ENCODE peak calls at places on chromosomes 11 and 22, in seven cellular contexts. V, O, R, L, X, M and B are unnamed samples.
A peak's percentile ranks its signal among the peaks of the same experiment; 100 is the strongest.

GRCh38 chr11:116384407-116384806 is 388.4 kb downstream of the BUD13 start:
- DNase-seq in V (no peak), O (no peak), R (no peak), L (no peak), X (no peak), M (no peak), B (no peak)

GRCh38 chr11:119509969-119510401 is 87.0 kb upstream of the THY1 start:
- DNase-seq in V (no peak), O (peak; percentile 88), R (peak; percentile 64), L (peak; percentile 98), X (peak; percentile 18), M (peak; percentile 36), B (no peak)

GRCh38 chr22:17578129-17578754 is 14.9 kb downstream of the SLC25A18 start:
- DNase-seq in V (no peak), O (peak; percentile 65), R (no peak), L (peak; percentile 70), X (no peak), M (no peak), B (no peak)

GRCh38 chr11:2526808-2527381 is 82.1 kb downstream of the KCNQ1 start:
- DNase-seq in V (peak; percentile 51), O (no peak), R (peak; percentile 39), L (peak; percentile 38), X (peak; percentile 72), M (peak; percentile 85), B (no peak)

GRCh38 chr11:35617687-35618496 is at the start of gene FJX1:
- DNase-seq in V (peak; percentile 84), O (peak; percentile 92), R (peak; percentile 82), L (peak; percentile 95), X (peak; percentile 69), M (no peak), B (no peak)

GRCh38 chr22:36339171-36340065 is 48.3 kb downstream of the MYH9 start:
- DNase-seq in V (no peak), O (peak; percentile 50), R (no peak), L (peak; percentile 93), X (no peak), M (no peak), B (no peak)

GRCh38 chr11:131498631-131499053 is 128.2 kb downstream of the NTM start:
- DNase-seq in V (peak; percentile 43), O (no peak), R (no peak), L (no peak), X (no peak), M (no peak), B (no peak)

GRCh38 chr11:68998390-68998911 is 14.6 kb downstream of the MRGPRF start:
- DNase-seq in V (peak; percentile 22), O (peak; percentile 69), R (peak; percentile 70), L (peak; percentile 15), X (no peak), M (no peak), B (peak; percentile 61)

GRCh38 chr22:50247748-50248147 is 2.9 kb upstream of the TUBGCP6 start:
- DNase-seq in V (peak; percentile 94), O (peak; percentile 45), R (no peak), L (peak; percentile 48), X (peak; percentile 91), M (peak; percentile 91), B (no peak)

GRCh38 chr22:42116848-42117424 is 13.7 kb downstream of the CYP2D6 start:
- DNase-seq in V (peak; percentile 64), O (peak; percentile 31), R (peak; percentile 71), L (no peak), X (no peak), M (peak; percentile 16), B (no peak)

GRCh38 chr11:43712676-43713075 is 32.1 kb downstream of the HSD17B12 start:
- DNase-seq in V (no peak), O (peak; percentile 81), R (no peak), L (peak; percentile 5), X (no peak), M (no peak), B (no peak)

GRCh38 chr11:19816040-19816439 is 103.4 kb downstream of the NAV2 start:
- DNase-seq in V (no peak), O (no peak), R (no peak), L (no peak), X (no peak), M (no peak), B (no peak)

GRCh38 chr11:80505771-80506170 is 1064.9 kb upstream of the TENM4 start:
- DNase-seq in V (peak; percentile 34), O (no peak), R (no peak), L (no peak), X (no peak), M (no peak), B (no peak)

GRCh38 chr11:59761985-59762384 is 6.8 kb downstream of the STX3 start:
- DNase-seq in V (no peak), O (no peak), R (no peak), L (no peak), X (no peak), M (no peak), B (no peak)

GRCh38 chr22:27378343-27378800 is 423.2 kb downstream of the MN1 start:
- DNase-seq in V (no peak), O (no peak), R (no peak), L (no peak), X (no peak), M (no peak), B (no peak)

GRCh38 chr11:116240661-116241060 is 532.1 kb downstream of the BUD13 start:
- DNase-seq in V (no peak), O (peak; percentile 4), R (no peak), L (peak; percentile 22), X (no peak), M (no peak), B (no peak)

GRCh38 chr22:47369431-47370015 is 607.1 kb downstream of the TBC1D22A start:
- DNase-seq in V (no peak), O (no peak), R (no peak), L (no peak), X (no peak), M (no peak), B (no peak)

GRCh38 chr11:60984616-60985015 is 13.1 kb downstream of the CD6 start:
- DNase-seq in V (no peak), O (no peak), R (no peak), L (no peak), X (no peak), M (no peak), B (no peak)

GRCh38 chr11:60985501-60985900 is 14.0 kb downstream of the CD6 start:
- DNase-seq in V (no peak), O (no peak), R (no peak), L (no peak), X (no peak), M (no peak), B (no peak)

GRCh38 chr11:60987577-60988277 is 16.2 kb downstream of the CD6 start:
- DNase-seq in V (no peak), O (no peak), R (no peak), L (no peak), X (no peak), M (no peak), B (no peak)

GRCh38 chr11:60984149-60984548 is 12.7 kb downstream of the CD6 start:
- DNase-seq in V (no peak), O (no peak), R (no peak), L (no peak), X (no peak), M (no peak), B (no peak)

DNA sequence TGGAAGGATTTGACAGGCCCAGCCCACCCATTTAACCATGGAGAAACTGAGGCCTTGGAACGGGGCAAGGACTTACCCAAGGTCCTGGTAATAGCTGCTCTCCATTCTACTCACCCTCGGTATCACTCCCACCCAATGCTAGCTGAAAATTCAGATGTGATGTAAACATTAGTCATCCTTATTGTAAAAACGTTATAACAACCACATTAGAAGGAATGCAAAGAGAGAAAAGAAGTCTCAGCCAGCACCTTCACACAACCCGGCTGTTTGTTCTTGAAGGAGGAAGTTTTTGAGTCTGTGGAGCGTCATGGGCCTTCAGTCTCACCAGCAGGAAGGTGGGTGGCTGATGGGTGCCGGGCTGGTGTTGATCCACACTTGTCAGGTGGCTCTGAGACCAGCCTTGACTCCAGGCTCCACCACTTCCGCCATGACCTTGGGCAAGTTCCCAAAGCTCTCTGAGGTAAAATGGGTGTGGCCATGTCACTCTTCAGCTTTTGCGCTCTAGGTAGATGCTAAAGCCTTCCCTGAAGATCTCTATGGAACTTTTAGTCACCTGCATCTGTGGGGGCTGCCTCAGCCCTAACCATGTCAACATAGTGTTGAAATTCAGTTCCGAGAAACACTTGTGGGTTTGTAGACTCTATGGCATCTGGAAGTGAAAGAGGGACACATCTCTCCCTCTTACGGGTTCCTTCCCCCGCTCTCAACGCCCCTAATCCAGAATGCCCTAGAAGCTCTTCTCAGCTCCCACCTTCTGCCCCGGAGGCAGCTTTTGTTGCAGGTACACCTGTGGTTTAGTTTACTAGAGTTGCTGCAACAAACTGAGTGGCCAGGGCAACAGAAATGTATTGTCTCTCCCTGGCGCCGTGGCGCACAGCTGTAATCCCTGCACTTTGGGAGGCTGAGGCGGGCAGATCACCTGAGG is 14.8 kb downstream of the CD6 start:
- DNase-seq in V (no peak), O (peak; percentile 10), R (no peak), L (peak; percentile 58), X (peak; percentile 53), M (peak; percentile 18), B (peak; percentile 55)
- H3K4me2 ChIP-seq in V (no peak overlapping the region), O (no peak overlapping the region), R (no peak overlapping the region), L (no peak overlapping the region), X (peak overlapping the region; percentile 24), M (no peak overlapping the region), B (no peak overlapping the region)

GRCh38 chr22:20578707-20579106 is 71.3 kb downstream of the MED15 start:
- DNase-seq in V (no peak), O (no peak), R (no peak), L (no peak), X (no peak), M (no peak), B (no peak)
- H3K79me2 ChIP-seq in V (no peaks in the 10 kb centered on the region), O (peaks cover 15% of the 10 kb centered on the region), R (peaks cover 13% of the 10 kb centered on the region), L (peaks cover 96% of the 10 kb centered on the region), X (no peaks in the 10 kb centered on the region), M (no peaks in the 10 kb centered on the region), B (no peaks in the 10 kb centered on the region)

DNA sequence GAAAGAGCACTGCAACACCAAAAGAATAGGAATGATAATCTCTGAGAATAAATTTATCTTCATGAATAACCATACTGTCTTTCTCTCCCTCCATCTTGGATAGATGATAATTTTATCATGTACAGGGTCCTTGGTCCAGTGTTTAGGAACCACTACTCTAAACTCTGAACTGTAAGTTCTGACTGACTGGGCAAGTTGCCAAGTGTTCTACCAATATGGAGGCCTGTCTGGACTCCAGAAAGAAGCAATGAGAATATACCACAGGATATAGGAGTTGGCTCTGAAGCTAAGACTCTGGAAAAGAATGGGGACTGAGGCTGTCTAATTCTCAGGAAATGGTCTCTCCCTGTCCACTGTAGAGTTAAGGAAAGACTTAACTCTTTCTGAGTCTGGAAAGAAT is 1.5 kb downstream of the FHIP1B start:
- DNase-seq in V (no peak), O (no peak), R (no peak), L (peak; percentile 22), X (no peak), M (no peak), B (no peak)
- H3K4me2 ChIP-seq in V (no peak overlapping the region), O (no peak overlapping the region), R (peak overlapping the region; percentile 85), L (peak overlapping the region; percentile 94), X (peak overlapping the region; percentile 87), M (peak overlapping the region; percentile 88), B (peak overlapping the region; percentile 93)

DNA sequence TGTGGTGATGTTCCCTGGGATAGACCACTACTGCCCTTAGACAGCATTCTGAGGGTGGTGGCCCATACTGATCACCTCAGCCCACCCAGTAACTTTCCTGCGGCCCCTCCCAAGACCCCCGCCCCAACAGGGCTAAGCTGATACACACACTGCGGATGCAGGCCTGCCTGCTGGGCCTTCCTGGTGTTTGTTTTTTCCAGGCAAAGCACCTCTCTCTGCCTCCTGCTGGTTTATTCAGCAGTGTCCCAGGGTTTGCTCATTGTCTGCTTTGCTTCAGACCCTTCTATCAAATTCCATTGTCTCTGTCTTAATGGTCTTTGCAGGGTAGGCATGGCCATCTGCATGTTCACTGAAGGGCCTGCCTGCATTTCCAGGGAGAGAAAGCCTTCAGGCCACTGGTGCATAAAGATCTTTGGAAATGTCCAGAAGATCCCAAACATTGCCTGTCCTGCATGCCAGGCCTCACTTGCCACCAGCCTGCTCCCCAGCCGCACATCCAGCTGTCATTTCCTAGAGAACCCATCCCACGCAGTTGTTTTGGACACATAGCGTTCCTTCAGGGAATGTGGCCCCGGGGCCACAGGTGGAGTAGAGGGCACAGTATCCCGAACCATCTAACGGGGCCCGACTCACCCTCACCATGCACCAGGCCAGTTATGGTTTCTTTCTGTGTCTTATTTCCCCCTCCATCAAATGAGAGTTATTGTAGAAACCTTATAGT is 50.2 kb downstream of the BCR start:
- DNase-seq in V (peak; percentile 73), O (no peak), R (no peak), L (no peak), X (no peak), M (no peak), B (no peak)
- H3K79me2 ChIP-seq in V (peaks cover 35% of the 10 kb centered on the region), O (peaks cover 6% of the 10 kb centered on the region), R (peaks cover 98% of the 10 kb centered on the region), L (peaks cover 85% of the 10 kb centered on the region), X (peaks cover 100% of the 10 kb centered on the region), M (peaks cover 10% of the 10 kb centered on the region), B (peaks cover 95% of the 10 kb centered on the region)